ENCODE peak calls at places on chromosome 11, in seven cellular contexts. C, G, L, M, J, N and H are unnamed samples.

GRCh38 chr11:118398797-118399564 is 2.4 kb upstream of the ATP5MG start:
- DNase-seq in C (no peak), M (no peak), N (no peak), G (no peak), L (no peak), J (no peak), H (no peak)

GRCh38 chr11:130631119-130631518 is 182.7 kb downstream of the ADAMTS15 start:
- DNase-seq in J (no peak), L (no peak), M (no peak), N (no peak), C (no peak), G (no peak), H (peak)

GRCh38 chr11:6565325-6565724 is 38.1 kb downstream of the RRP8 start:
- DNase-seq in N (no peak), C (no peak), L (no peak), G (no peak), J (no peak), M (no peak), H (no peak)

GRCh38 chr11:10542776-10543175 is 1.8 kb upstream of the RNF141 start:
- DNase-seq in N (no peak), J (no peak), C (no peak), M (no peak), G (no peak), L (no peak), H (no peak)

GRCh38 chr11:131614514-131615085 is 244.2 kb downstream of the NTM start:
- DNase-seq in C (no peak), L (no peak), J (no peak), N (no peak), G (no peak), M (no peak), H (no peak)

GRCh38 chr11:75565916-75566762 is 4.1 kb downstream of the SERPINH1 start:
- DNase-seq in M (no peak), C (no peak), L (no peak), G (no peak), N (no peak), J (peak), H (no peak)

GRCh38 chr11:33438311-33438710 is 181.1 kb downstream of the HIPK3 start:
- DNase-seq in N (no peak), C (no peak), L (no peak), M (no peak), J (no peak), G (no peak), H (no peak)

GRCh38 chr11:3962406-3962840 is 107.0 kb downstream of the STIM1 start:
- DNase-seq in G (no peak), N (no peak), J (no peak), L (no peak), M (no peak), C (no peak), H (no peak)

GRCh38 chr11:22670803-22671202 is 4.4 kb downstream of the GAS2 start:
- DNase-seq in J (no peak), G (no peak), M (no peak), C (no peak), L (no peak), N (no peak), H (no peak)

GRCh38 chr11:132846080-132846479 is 686.2 kb downstream of the OPCML start:
- DNase-seq in C (no peak), L (no peak), N (no peak), M (no peak), G (no peak), J (no peak), H (no peak)

GRCh38 chr11:62552931-62553838 is 6.6 kb upstream of the AHNAK start:
- DNase-seq in L (peak), G (peak), J (peak), N (peak), M (peak), C (peak), H (peak)

GRCh38 chr11:61919113-61919840 is 1.9 kb upstream of the RAB3IL1 start:
- DNase-seq in L (no peak), C (no peak), J (peak), N (no peak), G (no peak), M (peak), H (no peak)

GRCh38 chr11:100719362-100719761 is 32.3 kb downstream of the ARHGAP42 start:
- DNase-seq in L (no peak), G (no peak), N (no peak), C (peak), J (no peak), M (peak), H (peak)

GRCh38 chr11:128367573-128367972 is 219.8 kb downstream of the ETS1 start:
- DNase-seq in J (no peak), G (no peak), M (no peak), N (no peak), L (no peak), C (no peak), H (no peak)

GRCh38 chr11:1772270-1773130 is 8.8 kb upstream of the CTSD start:
- DNase-seq in M (peak), L (peak), C (peak), N (peak), G (peak), J (no peak), H (peak)

GRCh38 chr11:91075032-91075695 is 852.3 kb upstream of the CHORDC1 start:
- DNase-seq in J (no peak), G (no peak), M (no peak), N (no peak), L (no peak), C (no peak), H (no peak)

GRCh38 chr11:103086461-103086860 is 5.5 kb downstream of the DCUN1D5 start:
- DNase-seq in G (no peak), M (no peak), L (no peak), J (no peak), C (no peak), N (no peak), H (no peak)

GRCh38 chr11:83681045-83681781 is 395.0 kb upstream of the CCDC90B start:
- DNase-seq in N (no peak), C (no peak), M (no peak), L (no peak), J (no peak), G (no peak), H (no peak)
- H3K4me3 ChIP-seq in N (peak), C (no peak), M (no peak), L (no peak), J (peak), G (peak), H (peak)

DNA sequence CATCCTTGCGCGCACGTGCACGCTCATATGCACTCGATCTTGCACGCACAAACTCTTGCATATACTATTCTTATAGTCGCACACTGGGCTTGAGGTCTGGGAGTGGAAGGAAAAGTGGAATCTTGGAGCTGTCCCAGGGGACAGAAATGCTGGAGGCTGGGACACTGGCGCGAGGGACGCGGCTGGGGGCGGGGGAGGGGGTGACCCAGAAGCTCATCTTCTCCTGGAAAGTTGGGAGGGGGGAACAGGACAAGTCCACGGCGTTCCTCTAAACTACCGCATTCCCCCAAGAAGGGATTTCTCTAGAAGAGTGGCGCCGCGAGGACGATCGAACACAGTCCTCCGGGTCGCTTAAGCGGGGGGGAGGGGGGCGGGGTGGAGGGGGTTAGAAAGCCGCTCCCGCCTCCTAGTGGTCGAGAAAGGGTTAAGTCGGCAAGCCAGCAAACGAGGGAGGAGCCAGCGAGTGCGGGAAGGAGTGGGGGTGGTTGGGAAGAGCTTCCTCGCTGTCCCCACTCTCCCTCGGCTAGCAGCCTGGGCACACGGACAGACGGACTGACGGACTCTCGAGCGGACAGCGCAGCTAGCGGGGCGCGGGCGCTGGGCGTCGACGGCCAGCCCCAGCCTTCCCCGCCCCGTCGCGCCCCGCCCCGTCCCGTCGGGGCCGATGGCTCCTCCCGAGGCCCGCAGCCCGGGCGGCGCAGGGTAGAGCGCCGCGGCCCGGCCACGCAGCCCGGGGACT is at the start of gene RTN4RL2:
- DNase-seq in N (peak), L (no peak), M (peak), G (no peak), C (peak), J (no peak), H (no peak)
- TF ChIP-seq CTCF in N (peak), L (no peak), M (peak), G (no peak), C (peak), J (no peak), H (no peak)

GRCh38 chr11:105033781-105034180 is 1.2 kb downstream of the CASP1 start:
- DNase-seq in C (no peak), N (no peak), L (no peak), J (no peak), M (no peak), G (no peak), H (no peak)
- H3K4me3 ChIP-seq in C (peak), N (peak), L (peak), J (no peak), M (no peak), G (peak), H (no peak)

GRCh38 chr11:116170526-116171120 is 602.2 kb downstream of the BUD13 start:
- DNase-seq in J (no peak), L (no peak), G (no peak), N (no peak), C (peak), M (peak), H (no peak)
- TF ChIP-seq CTCF in J (no peak), L (peak), G (no peak), N (peak), C (peak), M (peak), H (peak)

GRCh38 chr11:46391186-46391577 is 394 bp downstream of the CHRM4 start:
- DNase-seq in J (no peak), C (no peak), M (no peak), N (no peak), G (no peak), L (no peak), H (no peak)
- H3K4me3 ChIP-seq in J (no peak), C (peak), M (no peak), N (peak), G (peak), L (peak), H (peak)

DNA sequence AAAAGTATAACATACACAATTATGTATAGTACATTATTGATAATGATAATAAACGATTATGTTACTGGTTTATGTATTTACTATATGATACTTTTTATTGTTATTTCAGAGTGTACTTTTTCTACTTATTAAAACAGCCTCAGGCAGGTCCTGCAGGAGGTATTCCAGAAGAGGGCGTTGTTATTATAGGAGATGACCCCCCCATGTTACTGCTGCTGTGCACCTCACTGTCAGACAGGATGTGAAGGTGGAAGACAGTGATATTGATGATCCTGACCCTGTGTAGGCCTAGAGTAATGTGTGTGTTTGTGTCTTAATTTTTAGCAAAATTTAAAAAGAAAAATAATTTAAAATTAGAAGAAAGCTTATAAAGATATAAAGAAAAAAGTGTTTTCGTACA is 57.6 kb downstream of the REXO2 start:
- DNase-seq in L (no peak), N (no peak), J (no peak), C (no peak), M (no peak), G (no peak), H (no peak)
- TF ChIP-seq CTCF in L (no peak), N (no peak), J (no peak), C (no peak), M (peak), G (no peak), H (no peak)

GRCh38 chr11:31981457-31981856 is 109.4 kb upstream of the RCN1 start:
- DNase-seq in N (no peak), C (no peak), G (no peak), L (no peak), M (no peak), J (no peak), H (no peak)

GRCh38 chr11:31986201-31986889 is 104.5 kb upstream of the RCN1 start:
- DNase-seq in M (no peak), J (no peak), G (no peak), L (no peak), C (no peak), N (no peak), H (no peak)

DNA sequence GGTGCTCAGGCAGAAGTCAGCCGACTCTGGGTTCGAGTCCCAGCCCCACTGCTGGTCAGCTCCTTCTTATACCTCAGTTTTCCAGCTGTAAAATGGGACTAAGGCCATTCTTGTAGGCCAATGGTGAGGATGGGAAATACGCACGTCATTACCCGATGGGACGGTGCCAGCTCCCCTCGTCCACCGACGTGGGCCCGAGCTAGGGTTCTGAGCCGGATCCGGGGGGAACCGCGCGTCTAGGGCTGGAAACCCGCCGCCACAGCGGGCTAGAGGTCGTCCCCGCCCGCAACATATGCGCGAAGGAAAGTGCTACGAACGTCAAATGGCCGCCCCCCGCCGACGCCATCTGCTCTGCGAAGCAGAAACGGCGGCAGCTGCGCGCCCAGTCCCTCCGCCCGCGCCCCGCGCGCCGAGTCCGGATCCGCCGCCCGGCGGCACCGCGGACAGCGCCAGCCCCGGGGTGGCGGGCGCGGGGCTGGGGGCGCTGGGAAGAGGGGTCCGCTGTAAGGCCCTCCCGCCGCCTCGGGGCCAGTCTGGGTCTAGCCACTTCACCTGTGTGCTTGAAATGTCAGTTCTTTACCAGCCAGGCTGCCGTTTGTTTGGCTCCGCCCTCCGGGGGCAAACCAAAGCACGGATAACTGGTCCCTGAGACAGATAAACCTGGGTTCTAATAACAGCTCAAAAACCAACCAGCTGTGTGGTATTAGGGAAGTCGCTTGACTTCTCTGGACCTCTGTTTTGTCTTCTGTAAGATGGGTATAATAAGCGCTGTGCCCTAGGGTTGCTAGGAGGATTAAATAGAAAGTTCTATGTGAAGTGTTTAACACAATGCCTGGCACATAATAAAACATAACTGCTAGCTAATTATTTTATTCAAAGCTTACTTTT is 103.5 kb upstream of the RCN1 start:
- DNase-seq in C (no peak), N (no peak), J (no peak), G (no peak), L (no peak), M (peak), H (no peak)
- H3K4me3 ChIP-seq in C (no peak), N (no peak), J (no peak), G (no peak), L (no peak), M (peak), H (peak)

GRCh38 chr11:47765086-47765485 is 2.1 kb downstream of the FNBP4 start:
- DNase-seq in J (no peak), C (no peak), M (no peak), L (no peak), G (no peak), N (no peak), H (no peak)

GRCh38 chr11:47773882-47774281 is 6.7 kb upstream of the FNBP4 start:
- DNase-seq in N (no peak), J (no peak), L (no peak), C (no peak), M (no peak), G (no peak), H (no peak)

GRCh38 chr11:47766363-47767227 is 546 bp downstream of the FNBP4 start:
- DNase-seq in C (peak), N (peak), M (peak), G (peak), L (peak), J (peak), H (peak)

DNA sequence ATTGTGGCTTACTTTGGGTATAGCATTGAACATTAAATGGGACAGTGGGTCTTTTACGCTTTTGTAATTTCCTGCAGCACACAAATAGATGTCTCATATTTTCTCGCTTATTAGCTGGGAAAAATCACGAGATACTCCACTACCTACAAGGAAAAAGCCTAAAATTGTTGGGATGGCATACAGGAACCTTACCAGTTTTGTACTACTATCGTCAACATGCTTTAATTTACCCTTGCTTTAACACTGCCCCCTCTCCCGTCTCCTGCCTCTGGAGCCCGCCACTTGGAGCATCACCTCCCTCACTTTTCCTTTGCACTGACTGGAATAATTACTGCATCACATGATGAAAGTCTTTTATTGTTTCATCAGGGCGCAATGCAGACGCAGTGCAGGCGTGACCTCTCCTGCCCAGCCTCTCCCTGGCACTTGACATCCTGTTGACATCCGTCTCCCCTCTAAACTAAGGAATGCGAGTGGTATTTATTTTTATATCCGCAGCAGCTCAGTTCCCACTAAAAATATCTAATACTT is 1.0 kb upstream of the FNBP4 start:
- DNase-seq in C (peak), M (peak), L (peak), N (peak), J (peak), G (peak), H (peak)
- TF ChIP-seq CTCF in C (no peak), M (no peak), L (no peak), N (no peak), J (no peak), G (no peak), H (no peak)

GRCh38 chr11:36411202-36411640 is 98.9 kb downstream of the TRAF6 start:
- DNase-seq in J (no peak), C (peak), L (no peak), M (no peak), G (peak), N (peak), H (no peak)
- H3K4me3 ChIP-seq in J (no peak), C (no peak), L (no peak), M (no peak), G (no peak), N (no peak), H (no peak)

GRCh38 chr11:27455667-27456066 is 16.9 kb downstream of the LGR4 start:
- DNase-seq in J (no peak), N (no peak), M (no peak), C (no peak), G (no peak), L (no peak), H (no peak)

GRCh38 chr11:27451528-27451927 is 21.1 kb downstream of the LGR4 start:
- DNase-seq in M (no peak), G (no peak), L (no peak), C (no peak), J (no peak), N (no peak), H (no peak)

GRCh38 chr11:27456140-27456801 is 16.3 kb downstream of the LGR4 start:
- DNase-seq in L (no peak), M (no peak), G (no peak), C (no peak), N (no peak), J (no peak), H (no peak)

GRCh38 chr11:27452147-27452546 is 20.4 kb downstream of the LGR4 start:
- DNase-seq in C (no peak), J (no peak), G (no peak), M (no peak), N (no peak), L (no peak), H (no peak)

GRCh38 chr11:27453701-27454100 is 18.9 kb downstream of the LGR4 start:
- DNase-seq in N (no peak), J (no peak), M (no peak), L (no peak), C (no peak), G (no peak), H (no peak)
- TF ChIP-seq CTCF in N (no peak), J (no peak), M (no peak), L (no peak), C (no peak), G (no peak), H (no peak)